ENCODE peak calls at places on chromosomes 7 and 10, in seven cellular contexts. B is GOT3; W is foreskin keratinocyte; L is left cardiac atrium; C is T-helper 1 cell; E is stimulated activated CD8-positive, alpha-beta memory T cell treated with anti-CD3 and anti-CD28 coated beads, Interleukin-15, amount 100 ng/mL, for 24 hours; N is H4. X is an unnamed sample.

GRCh38 chr7:54811925-54812264 is 52.9 kb upstream of the SEC61G start:
- DNase-seq in B (no peak), C (no peak), L (no peak), N (peak), E (no peak), W (peak), X (peak)

GRCh38 chr7:179209-179681 is 13.1 kb upstream of the FAM20C start:
- DNase-seq in L (no peak), C (no peak), E (no peak), B (no peak), N (no peak), W (no peak), X (no peak)

GRCh38 chr7:134928574-134928973 is 57.7 kb upstream of the AGBL3 start:
- DNase-seq in W (no peak), N (no peak), E (no peak), C (no peak), B (no peak), L (no peak), X (no peak)

GRCh38 chr10:121485443-121486139 is 112.7 kb downstream of the FGFR2 start:
- DNase-seq in W (no peak), L (no peak), E (no peak), B (no peak), C (no peak), N (no peak), X (no peak)

GRCh38 chr10:43057231-43057711 is 19.6 kb upstream of the RET start:
- DNase-seq in W (no peak), C (no peak), N (no peak), L (no peak), E (no peak), B (no peak), X (no peak)

GRCh38 chr10:44388641-44389040 is 3.7 kb upstream of the CXCL12 start:
- DNase-seq in L (no peak), W (no peak), N (no peak), E (no peak), B (no peak), C (no peak), X (no peak)

GRCh38 chr10:71191459-71192113 is 20.8 kb upstream of the UNC5B start:
- DNase-seq in L (no peak), N (no peak), W (no peak), E (no peak), C (no peak), B (no peak), X (no peak)

GRCh38 chr7:7098280-7098818 is 84.0 kb upstream of the C1GALT1 start:
- DNase-seq in N (no peak), L (no peak), E (no peak), C (no peak), B (no peak), W (no peak), X (no peak)

GRCh38 chr7:24129597-24129996 is 154.4 kb upstream of the NPY start:
- DNase-seq in L (no peak), N (no peak), C (no peak), W (peak), E (no peak), B (no peak), X (peak)

GRCh38 chr10:51422311-51423120 is 276.9 kb downstream of the CSTF2T start:
- DNase-seq in B (peak), E (no peak), W (peak), C (peak), N (peak), L (peak), X (peak)

GRCh38 chr10:118495499-118495898 is 99.9 kb downstream of the PRLHR start:
- DNase-seq in C (no peak), N (no peak), L (no peak), E (no peak), W (no peak), B (no peak), X (peak)

GRCh38 chr7:108012499-108013430 is 9.8 kb upstream of the LAMB1 start:
- DNase-seq in W (no peak), E (no peak), C (no peak), N (no peak), B (no peak), L (no peak), X (peak)

GRCh38 chr7:69939317-69939716 is 341.0 kb downstream of the AUTS2 start:
- DNase-seq in E (no peak), N (no peak), C (no peak), L (no peak), W (no peak), B (no peak), X (no peak)

GRCh38 chr7:124724516-124725192 is 40.9 kb downstream of the GPR37 start:
- DNase-seq in C (no peak), L (no peak), W (no peak), E (no peak), B (no peak), N (no peak), X (no peak)

GRCh38 chr10:44724415-44725174 is 186.5 kb upstream of the TMEM72 start:
- DNase-seq in C (peak), B (no peak), L (no peak), E (no peak), W (no peak), N (no peak), X (peak)

GRCh38 chr7:43764039-43764789 is 5.7 kb downstream of the BLVRA start:
- DNase-seq in E (no peak), W (no peak), L (peak), C (no peak), B (no peak), N (no peak), X (peak)

GRCh38 chr7:55055479-55055878 is 36.7 kb downstream of the EGFR start:
- DNase-seq in C (no peak), E (no peak), N (no peak), W (peak), L (no peak), B (no peak), X (peak)